ENCODE peak calls at places on chromosomes 11 and 22, in ten cellular contexts. Z is HS-27A; P is DMS153; C is aorta; K is NCI-H1092; X is GM12892; B is stimulated activated CD4-positive, alpha-beta T cell treated with anti-CD3 and anti-CD28 coated beads, Interleukin-2, amount 100 ng/mL, for 48 hours; G is Calu3; A is HAP-1; T is mesenchymal stem cell. Y is an unnamed sample.

GRCh38 chr11:75925785-75926164 is 110.8 kb downstream of the UVRAG start:
- DNase-seq in X (no peak), A (no peak), P (no peak), Z (no peak), B (no peak), T (no peak), K (no peak), G (no peak), C (no peak), Y (no peak)

GRCh38 chr11:44399968-44400367 is 90.0 kb upstream of the ALX4 start:
- DNase-seq in C (no peak), G (no peak), K (no peak), T (no peak), Z (no peak), P (no peak), B (no peak), A (no peak), X (no peak), Y (no peak)

GRCh38 chr22:19514831-19515565 is 9.2 kb downstream of the CLDN5 start:
- DNase-seq in X (no peak), B (no peak), G (no peak), Z (no peak), K (peak), C (no peak), P (peak), T (peak), A (no peak), Y (no peak)

GRCh38 chr11:43505171-43505570 is 146.5 kb downstream of the TTC17 start:
- DNase-seq in B (no peak), X (no peak), T (no peak), A (no peak), P (no peak), C (no peak), K (no peak), G (no peak), Z (no peak), Y (no peak)

GRCh38 chr11:133956650-133957633 is at the start of gene IGSF9B:
- DNase-seq in C (peak), T (peak), A (peak), P (peak), Z (no peak), X (peak), B (peak), K (peak), G (peak), Y (no peak)

GRCh38 chr22:23396362-23397007 is 183.6 kb downstream of the IGLL1 start:
- DNase-seq in T (no peak), A (no peak), B (no peak), Z (no peak), G (no peak), X (no peak), K (no peak), C (no peak), P (no peak), Y (no peak)

GRCh38 chr11:83035070-83035854 is 36.4 kb downstream of the RAB30 start:
- DNase-seq in C (no peak), Z (no peak), T (peak), B (no peak), X (no peak), A (no peak), K (no peak), P (no peak), G (no peak), Y (no peak)

GRCh38 chr11:2774173-2775082 is 74.6 kb upstream of the KCNQ1OT1 start:
- DNase-seq in P (no peak), C (no peak), T (no peak), B (no peak), A (peak), K (no peak), X (no peak), Z (no peak), G (no peak), Y (no peak)

GRCh38 chr22:29291215-29291614 is 15.2 kb upstream of the GAS2L1 start:
- DNase-seq in K (no peak), C (no peak), A (no peak), T (no peak), G (no peak), Z (no peak), X (no peak), B (no peak), P (no peak), Y (no peak)

GRCh38 chr22:46106279-46107022 is 43.9 kb upstream of the PPARA start:
- DNase-seq in A (no peak), T (no peak), P (no peak), Z (no peak), B (no peak), G (no peak), K (no peak), C (no peak), X (no peak), Y (no peak)

GRCh38 chr11:47864910-47865309 is 16.8 kb upstream of the NUP160 start:
- DNase-seq in P (no peak), B (no peak), A (no peak), Z (no peak), T (no peak), X (no peak), G (no peak), C (no peak), K (no peak), Y (no peak)

GRCh38 chr22:20039683-20040325 is 18.9 kb downstream of the TANGO2 start:
- DNase-seq in A (no peak), C (no peak), B (no peak), P (no peak), Z (no peak), K (no peak), T (no peak), G (no peak), X (no peak), Y (no peak)

GRCh38 chr11:94793822-94794221 is 25.7 kb downstream of the AMOTL1 start:
- DNase-seq in C (no peak), K (no peak), G (no peak), P (no peak), X (no peak), B (no peak), T (peak), Z (no peak), A (no peak), Y (no peak)

GRCh38 chr22:46007848-46008261 is 30.9 kb upstream of the WNT7B start:
- DNase-seq in K (peak), G (no peak), A (no peak), X (no peak), C (peak), P (peak), Z (no peak), T (peak), B (no peak), Y (no peak)

GRCh38 chr11:118660646-118661424 is 18.6 kb downstream of the TREH start:
- DNase-seq in X (no peak), C (no peak), P (no peak), T (no peak), A (no peak), G (no peak), K (no peak), B (no peak), Z (no peak), Y (no peak)

GRCh38 chr11:111793863-111794262 is 27.7 kb upstream of the PPP2R1B start:
- DNase-seq in A (no peak), G (no peak), X (no peak), B (no peak), T (no peak), P (no peak), K (no peak), Z (no peak), C (no peak), Y (no peak)

GRCh38 chr11:925496-926301 is at the start of gene AP2A2:
- DNase-seq in C (peak), X (peak), A (peak), K (peak), B (peak), P (peak), Z (peak), T (peak), G (peak), Y (no peak)

GRCh38 chr11:48051217-48051848 is 71.0 kb downstream of the PTPRJ start:
- DNase-seq in K (no peak), X (no peak), C (peak), T (peak), Z (no peak), P (no peak), G (no peak), A (no peak), B (no peak), Y (no peak)

GRCh38 chr11:66002648-66003225 is 434 bp downstream of the BANF1 start:
- DNase-seq in T (peak), A (no peak), P (no peak), X (peak), B (no peak), K (no peak), G (peak), C (no peak), Z (no peak), Y (no peak)

GRCh38 chr11:69257134-69257533 is 36.8 kb upstream of the MYEOV start:
- DNase-seq in X (no peak), B (no peak), Z (no peak), P (no peak), T (no peak), K (no peak), A (no peak), G (no peak), C (no peak), Y (no peak)

GRCh38 chr11:1484061-1484671 is 2.4 kb downstream of the MOB2 start:
- DNase-seq in T (no peak), A (no peak), X (no peak), G (no peak), P (no peak), K (no peak), Z (no peak), C (peak), B (no peak), Y (no peak)

GRCh38 chr11:6395470-6396060 is 5.3 kb downstream of the SMPD1 start:
- DNase-seq in A (no peak), T (no peak), Z (no peak), G (no peak), K (no peak), C (no peak), P (no peak), B (no peak), X (no peak), Y (no peak)

GRCh38 chr11:96238563-96239166 is 104.3 kb downstream of the MAML2 start:
- DNase-seq in B (no peak), T (peak), Z (no peak), G (no peak), X (no peak), K (no peak), A (no peak), P (no peak), C (no peak), Y (no peak)

GRCh38 chr11:103488579-103488978 is 379.4 kb downstream of the DYNC2H1 start:
- DNase-seq in B (no peak), X (no peak), G (no peak), K (no peak), Z (no peak), C (no peak), P (no peak), T (no peak), A (no peak), Y (no peak)

GRCh38 chr11:119175493-119176077 is 7.1 kb downstream of the NLRX1 start:
- DNase-seq in T (peak), X (no peak), K (no peak), Z (no peak), A (no peak), P (no peak), B (no peak), C (no peak), G (no peak), Y (no peak)

GRCh38 chr22:20324139-20324516 is 4.3 kb upstream of the DGCR6L start:
- DNase-seq in K (no peak), Z (no peak), A (no peak), T (no peak), B (peak), P (no peak), X (no peak), C (no peak), G (no peak), Y (no peak)

GRCh38 chr11:3193373-3194015 is 25.1 kb downstream of the MRGPRG start:
- DNase-seq in X (no peak), K (no peak), G (no peak), B (no peak), T (no peak), P (no peak), Z (no peak), A (no peak), C (no peak), Y (no peak)

GRCh38 chr11:69027704-69028372 is 14.8 kb upstream of the MRGPRF start:
- DNase-seq in K (no peak), P (no peak), C (no peak), B (no peak), A (no peak), G (no peak), T (peak), Z (no peak), X (no peak), Y (no peak)

GRCh38 chr11:85918910-85919794 is 64.0 kb downstream of the CCDC83 start:
- DNase-seq in C (no peak), B (no peak), Z (no peak), A (peak), T (no peak), G (no peak), P (no peak), K (no peak), X (no peak), Y (no peak)

GRCh38 chr11:2868604-2869526 is 16.7 kb downstream of the CDKN1C start:
- DNase-seq in A (peak), T (no peak), P (no peak), B (no peak), K (no peak), Z (no peak), C (no peak), G (no peak), X (no peak), Y (no peak)

Y was measured in iPS DF 19.7.